ENCODE peak calls at places on chromosomes 16 and 17, in four cellular contexts. R, E, N and M are unnamed samples.

GRCh38 chr17:59330314-59330942 is 1.0 kb upstream of the YPEL2 start:
- DNase-seq in R (peak), E (no peak), N (peak), M (no peak)

GRCh38 chr17:34598161-34598776 is 18.9 kb downstream of the TMEM132E start:
- DNase-seq in R (no peak), E (no peak), N (peak), M (no peak)

GRCh38 chr16:30031477-30031918 is 427 bp upstream of the TLCD3B start:
- DNase-seq in R (no peak), E (no peak), N (no peak), M (no peak)

GRCh38 chr16:74123826-74124225 is 172.8 kb upstream of the PSMD7 start:
- DNase-seq in R (no peak), E (no peak), N (no peak), M (no peak)

GRCh38 chr17:8162232-8162996 is at the start of gene VAMP2:
- DNase-seq in R (peak), E (peak), N (peak), M (peak)

GRCh38 chr16:84020353-84020752 is 22.2 kb downstream of the SLC38A8 start:
- DNase-seq in R (no peak), E (no peak), N (no peak), M (no peak)

GRCh38 chr16:2467301-2468141 is 3.6 kb upstream of the NTN3 start:
- DNase-seq in R (peak), E (peak), N (peak), M (peak)

GRCh38 chr17:64281962-64282752 is 19.1 kb upstream of the TEX2 start:
- DNase-seq in R (peak), E (peak), N (peak), M (peak)

GRCh38 chr16:48503779-48504178 is 106.2 kb downstream of the N4BP1 start:
- DNase-seq in R (no peak), E (peak), N (no peak), M (peak)

GRCh38 chr17:48002920-48003685 is 32.2 kb downstream of the CDK5RAP3 start:
- DNase-seq in R (no peak), E (no peak), N (no peak), M (peak)

GRCh38 chr17:27207073-27207511 is 86.8 kb upstream of the WSB1 start:
- DNase-seq in R (peak), E (peak), N (no peak), M (peak)

GRCh38 chr16:15415411-15416070 is 18.8 kb upstream of the BMERB1 start:
- DNase-seq in R (peak), E (no peak), N (no peak), M (peak)

GRCh38 chr17:65290041-65290440 is 152.9 kb downstream of the RGS9 start:
- DNase-seq in R (no peak), E (no peak), N (peak), M (no peak)

GRCh38 chr16:11078812-11079459 is 134.6 kb downstream of the CLEC16A start:
- DNase-seq in R (peak), E (peak), N (no peak), M (peak)

GRCh38 chr17:10754109-10754508 is 24.3 kb upstream of the TMEM220 start:
- DNase-seq in R (peak), E (peak), N (peak), M (peak)

GRCh38 chr16:4882633-4883285 is 35.5 kb downstream of the UBN1 start:
- DNase-seq in R (peak), E (no peak), N (no peak), M (peak)

GRCh38 chr17:51128089-51128488 is 7.4 kb upstream of the SPAG9 start:
- DNase-seq in R (no peak), E (no peak), N (peak), M (peak)

GRCh38 chr17:78343099-78343432 is 16.8 kb downstream of the SOCS3 start:
- DNase-seq in R (peak), E (peak), N (peak), M (peak)

GRCh38 chr16:81642107-81642436 is 137.0 kb upstream of the PLCG2 start:
- DNase-seq in R (no peak), E (no peak), N (no peak), M (no peak)

GRCh38 chr16:26158142-26158759 is 466.5 kb downstream of the HS3ST4 start:
- DNase-seq in R (no peak), E (no peak), N (peak), M (no peak)

GRCh38 chr16:15502041-15502725 is 67.8 kb downstream of the BMERB1 start:
- DNase-seq in R (peak), E (peak), N (peak), M (peak)

GRCh38 chr17:7063518-7064094 is 16.4 kb downstream of the CLEC10A start:
- DNase-seq in R (no peak), E (no peak), N (no peak), M (no peak)

GRCh38 chr16:70159355-70160348 is 13.9 kb upstream of the CLEC18C start:
- DNase-seq in R (no peak), E (peak), N (no peak), M (no peak)

GRCh38 chr16:54594646-54595381 is 308.2 kb upstream of the IRX3 start:
- DNase-seq in R (no peak), E (no peak), N (no peak), M (no peak)

GRCh38 chr16:83835972-83836566 is 28.3 kb downstream of the HSBP1 start:
- DNase-seq in R (peak), E (peak), N (no peak), M (peak)

GRCh38 chr16:15435216-15435864 is 952 bp downstream of the BMERB1 start:
- DNase-seq in R (no peak), E (no peak), N (peak), M (peak)

GRCh38 chr16:4868573-4868972 is 21.3 kb downstream of the UBN1 start:
- DNase-seq in R (peak), E (no peak), N (no peak), M (no peak)

GRCh38 chr17:13462161-13462560 is 139.6 kb downstream of the HS3ST3A1 start:
- DNase-seq in R (no peak), E (peak), N (no peak), M (peak)

GRCh38 chr16:89073346-89074221 is 20.1 kb upstream of the ACSF3 start:
- DNase-seq in R (no peak), E (no peak), N (peak), M (no peak)

GRCh38 chr16:82070656-82071369 is 35.8 kb downstream of the HSD17B2 start:
- DNase-seq in R (peak), E (peak), N (peak), M (peak)

GRCh38 chr16:80707686-80708085 is 96.7 kb downstream of the CDYL2 start:
- DNase-seq in R (no peak), E (no peak), N (no peak), M (peak)

GRCh38 chr16:71205482-71206131 is 24.9 kb downstream of the HYDIN start:
- DNase-seq in R (no peak), E (no peak), N (no peak), M (no peak)

GRCh38 chr17:17191346-17191792 is 14.8 kb downstream of the PLD6 start:
- DNase-seq in R (peak), E (peak), N (peak), M (peak)

GRCh38 chr17:9842057-9842758 is 16.5 kb downstream of the GLP2R start:
- DNase-seq in R (no peak), E (peak), N (no peak), M (peak)

GRCh38 chr16:11556945-11557720 is 29.6 kb downstream of the LITAF start:
- DNase-seq in R (no peak), E (no peak), N (no peak), M (peak)

GRCh38 chr16:88618182-88618955 is 20.0 kb upstream of the IL17C start:
- DNase-seq in R (no peak), E (no peak), N (no peak), M (peak)

GRCh38 chr16:19135896-19136438 is 22.2 kb downstream of the ITPRIPL2 start:
- DNase-seq in R (no peak), E (peak), N (peak), M (peak)

GRCh38 chr16:74987027-74987681 is 2.2 kb upstream of the WDR59 start:
- DNase-seq in R (no peak), E (no peak), N (no peak), M (no peak)

GRCh38 chr17:48554412-48555090 is 9.6 kb upstream of the HOXB2 start:
- DNase-seq in R (peak), E (no peak), N (no peak), M (no peak)